ENCODE peak calls at places on chromosomes 16 and 17, in five cellular contexts. One of them, this sample, is unnamed.

GRCh38 chr17:42132941-42133340 is 10.3 kb downstream of the HSPB9 start:
- DNase-seq in DMS153: no peak
- DNase-seq in fibroblast of the conjunctiva: no peak
- DNase-seq in colonic mucosa: peak
- DNase-seq in epithelial cell of esophagus: peak
- DNase-seq in this sample: no peak

GRCh38 chr17:70072900-70073299 is 2.1 kb upstream of the KCNJ16 start:
- DNase-seq in DMS153: no peak
- DNase-seq in fibroblast of the conjunctiva: no peak
- DNase-seq in colonic mucosa: no peak
- DNase-seq in epithelial cell of esophagus: no peak
- DNase-seq in this sample: no peak

GRCh38 chr16:66419527-66419926 is 7.6 kb upstream of the BEAN1 start:
- DNase-seq in DMS153: no peak
- DNase-seq in fibroblast of the conjunctiva: no peak
- DNase-seq in colonic mucosa: no peak
- DNase-seq in epithelial cell of esophagus: no peak
- DNase-seq in this sample: no peak

GRCh38 chr16:68369168-68369567 is 58.3 kb downstream of the PRMT7 start:
- DNase-seq in DMS153: no peak
- DNase-seq in fibroblast of the conjunctiva: no peak
- DNase-seq in colonic mucosa: no peak
- DNase-seq in epithelial cell of esophagus: no peak
- DNase-seq in this sample: no peak

GRCh38 chr17:41762841-41763240 is 23.7 kb downstream of the JUP start:
- DNase-seq in DMS153: no peak
- DNase-seq in fibroblast of the conjunctiva: no peak
- DNase-seq in colonic mucosa: no peak
- DNase-seq in epithelial cell of esophagus: no peak
- DNase-seq in this sample: no peak

GRCh38 chr16:84999200-84999599 is 12.1 kb downstream of the ZDHHC7 start:
- DNase-seq in DMS153: no peak
- DNase-seq in fibroblast of the conjunctiva: no peak
- DNase-seq in colonic mucosa: no peak
- DNase-seq in epithelial cell of esophagus: peak
- DNase-seq in this sample: no peak

GRCh38 chr17:76538281-76538931 is 897 bp upstream of the CYGB start:
- DNase-seq in DMS153: no peak
- DNase-seq in fibroblast of the conjunctiva: no peak
- DNase-seq in colonic mucosa: no peak
- DNase-seq in epithelial cell of esophagus: no peak
- DNase-seq in this sample: no peak

GRCh38 chr17:29219378-29220047 is 27.1 kb upstream of the CRYBA1 start:
- DNase-seq in DMS153: peak
- DNase-seq in fibroblast of the conjunctiva: peak
- DNase-seq in colonic mucosa: peak
- DNase-seq in epithelial cell of esophagus: peak
- DNase-seq in this sample: peak